ENCODE peak calls at places on chromosomes 12 and 14, in nine cellular contexts. D is smooth muscle cell of the brain vasculature, H is fibroblast of the aortic adventitia, L is H9, S is K562, C is ovary, A is astrocyte of the spinal cord, J is HepG2, B is occipital lobe. E is an unnamed sample.
A peak's percentile ranks its signal among the peaks of the same experiment; 100 is the strongest.

GRCh38 chr12:105352940-105353635 is 22.6 kb downstream of the C12orf75 start:
- DNase-seq in H (peak; percentile 45), S (peak; percentile 64), C (no peak), J (no peak), B (no peak), A (peak; percentile 54), L (no peak), D (no peak), E (no peak)

GRCh38 chr12:132255642-132256041 is 73.7 kb downstream of the GALNT9 start:
- DNase-seq in L (no peak), J (no peak), B (no peak), H (no peak), D (no peak), C (no peak), S (no peak), A (no peak), E (no peak)

GRCh38 chr14:70188292-70188607 is 501 bp downstream of the SLC8A3 start:
- DNase-seq in A (no peak), S (no peak), L (no peak), C (no peak), B (peak; percentile 27), H (no peak), J (no peak), D (no peak), E (no peak)

GRCh38 chr12:51821423-51822260 is 26.9 kb downstream of the FIGNL2 start:
- DNase-seq in B (no peak), H (no peak), L (no peak), J (no peak), S (no peak), C (no peak), A (no peak), D (no peak), E (no peak)

GRCh38 chr12:96383991-96384390 is 16.2 kb downstream of the CDK17 start:
- DNase-seq in D (no peak), J (no peak), B (no peak), S (no peak), A (peak; percentile 71), C (no peak), L (no peak), H (peak; percentile 78), E (no peak)

GRCh38 chr12:26614217-26614616 is 218.8 kb downstream of the ITPR2 start:
- DNase-seq in D (no peak), B (no peak), L (peak; percentile 55), J (no peak), H (peak; percentile 56), A (no peak), S (peak; percentile 21), C (no peak), E (no peak)

GRCh38 chr14:65028937-65029336 is 42.2 kb downstream of the FNTB start:
- DNase-seq in A (no peak), S (no peak), B (no peak), J (peak; percentile 52), C (no peak), H (no peak), L (no peak), D (no peak), E (no peak)

GRCh38 chr14:50773632-50774541 is 57.1 kb downstream of the NIN start:
- DNase-seq in S (peak; percentile 60), L (peak; percentile 72), H (peak; percentile 41), J (peak; percentile 11), D (no peak), A (peak; percentile 62), B (no peak), C (no peak), E (no peak)

GRCh38 chr14:58296731-58297130 is 1.6 kb upstream of the ARID4A start:
- DNase-seq in S (no peak), C (no peak), J (no peak), H (peak; percentile 21), A (no peak), B (no peak), L (no peak), D (no peak), E (no peak)

GRCh38 chr14:68939893-68940613 is 39.0 kb downstream of the ACTN1 start:
- DNase-seq in D (peak; percentile 96), H (peak; percentile 91), C (no peak), B (no peak), L (no peak), A (peak; percentile 99), S (no peak), J (peak; percentile 78), E (no peak)

GRCh38 chr12:24991209-24992049 is 42.5 kb upstream of the BCAT1 start:
- DNase-seq in S (peak; percentile 25), C (no peak), J (peak; percentile 45), L (no peak), A (peak; percentile 75), D (peak; percentile 31), B (no peak), H (peak; percentile 76), E (peak; percentile 57)

GRCh38 chr14:27995688-27996087 is 770.9 kb upstream of the FOXG1 start:
- DNase-seq in S (no peak), C (no peak), A (no peak), J (no peak), L (no peak), D (no peak), B (no peak), H (no peak), E (no peak)

GRCh38 chr14:100781952-100782351 is 44.0 kb upstream of the MEG3 start:
- DNase-seq in A (no peak), S (no peak), H (no peak), C (no peak), B (no peak), L (no peak), D (no peak), J (no peak), E (no peak)

GRCh38 chr12:49198431-49199155 is 9.7 kb upstream of the TUBA1A start:
- DNase-seq in B (peak; percentile 33), S (no peak), D (peak; percentile 17), J (no peak), L (peak; percentile 42), C (peak; percentile 25), H (peak; percentile 93), A (peak; percentile 94), E (no peak)

GRCh38 chr12:18363321-18363720 is 102.0 kb downstream of the PIK3C2G start:
- DNase-seq in C (no peak), S (no peak), A (no peak), J (no peak), L (no peak), H (no peak), B (no peak), D (no peak), E (no peak)

GRCh38 chr14:73143003-73143402 is 6.7 kb downstream of the PSEN1 start:
- DNase-seq in H (no peak), D (no peak), J (no peak), A (no peak), L (no peak), C (no peak), B (peak; percentile 44), S (no peak), E (no peak)

GRCh38 chr14:90103808-90104207 is 42.0 kb downstream of the KCNK13 start:
- DNase-seq in S (no peak), B (no peak), H (no peak), L (no peak), C (no peak), J (no peak), D (no peak), A (no peak), E (no peak)

GRCh38 chr12:5567021-5567744 is 135.3 kb downstream of the NTF3 start:
- DNase-seq in S (no peak), J (no peak), L (peak; percentile 27), B (no peak), D (no peak), A (no peak), H (no peak), C (peak; percentile 57), E (no peak)

GRCh38 chr14:50039734-50040400 is 76.5 kb downstream of the VCPKMT start:
- DNase-seq in S (no peak), B (peak; percentile 18), L (no peak), J (peak; percentile 39), A (peak; percentile 45), H (no peak), C (no peak), D (no peak), E (no peak)

GRCh38 chr12:126258190-126258589 is 1193.0 kb downstream of the AACS start:
- DNase-seq in B (no peak), L (no peak), H (no peak), C (no peak), A (no peak), S (no peak), D (no peak), J (no peak), E (no peak)

GRCh38 chr12:47397664-47398281 is 308.1 kb downstream of the RPAP3 start:
- DNase-seq in B (no peak), S (no peak), C (no peak), H (peak; percentile 77), L (peak; percentile 47), D (no peak), A (peak; percentile 72), J (peak; percentile 36), E (peak; percentile 50)

GRCh38 chr12:124487065-124487833 is 80.2 kb downstream of the NCOR2 start:
- DNase-seq in S (peak; percentile 69), H (no peak), J (no peak), L (no peak), D (no peak), A (no peak), C (no peak), B (no peak), E (no peak)

GRCh38 chr12:52277486-52278245 is 3.2 kb downstream of the KRT86 start:
- DNase-seq in J (no peak), C (no peak), H (no peak), A (no peak), D (no peak), B (no peak), S (no peak), L (peak; percentile 24), E (no peak)

GRCh38 chr12:52298677-52299076 is 7.3 kb upstream of the KRT81 start:
- DNase-seq in B (no peak), D (no peak), L (no peak), C (no peak), J (no peak), A (no peak), H (no peak), S (no peak), E (no peak)

GRCh38 chr14:77542349-77543239 is 44.0 kb upstream of the ISM2 start:
- DNase-seq in A (peak; percentile 33), B (no peak), H (peak; percentile 34), S (no peak), D (no peak), L (no peak), J (no peak), C (no peak), E (peak; percentile 78)

GRCh38 chr12:115504241-115504941 is 773.1 kb downstream of the MED13L start:
- DNase-seq in B (no peak), L (no peak), A (no peak), C (no peak), S (no peak), D (no peak), J (no peak), H (no peak), E (no peak)

GRCh38 chr12:76685246-76685678 is 78.7 kb upstream of the ZDHHC17 start:
- DNase-seq in C (peak; percentile 13), S (no peak), H (peak; percentile 64), J (no peak), D (peak; percentile 62), L (peak; percentile 77), B (peak; percentile 56), A (peak; percentile 73), E (no peak)

GRCh38 chr14:78709795-78710569 is 539.8 kb downstream of the NRXN3 start:
- DNase-seq in H (no peak), D (no peak), A (no peak), C (no peak), J (no peak), S (no peak), B (no peak), L (no peak), E (no peak)

GRCh38 chr14:73714656-73715081 is 485 bp upstream of the PNMA1 start:
- DNase-seq in L (no peak), D (no peak), A (peak; percentile 72), J (no peak), B (peak; percentile 39), H (peak; percentile 34), C (no peak), S (no peak), E (no peak)

GRCh38 chr12:65278576-65279386 is at the start of gene MSRB3:
- DNase-seq in S (peak; percentile 16), J (peak; percentile 44), L (peak; percentile 82), C (peak; percentile 83), B (peak; percentile 53), A (peak; percentile 74), H (peak; percentile 75), D (no peak), E (no peak)

GRCh38 chr12:7712841-7713442 is 1.7 kb downstream of the DPPA3 start:
- DNase-seq in C (no peak), J (no peak), S (peak; percentile 8), A (no peak), H (no peak), D (no peak), B (no peak), L (peak; percentile 67), E (no peak)

E was measured in SK-N-MC.